ENCODE peak calls at places on chromosomes 13 and 19, in four cellular contexts. One of them, this sample, is unnamed.

GRCh38 chr19:34475975-34476594 is 5.5 kb upstream of the WTIP start:
- DNase-seq in fibroblast of lung: no peak
- DNase-seq in EL: no peak
- DNase-seq in RWPE1: no peak
- DNase-seq in this sample: no peak

GRCh38 chr13:87498681-87499080 is 172.5 kb upstream of the SLITRK5 start:
- DNase-seq in fibroblast of lung: peak; percentile 35
- DNase-seq in EL: no peak
- DNase-seq in RWPE1: peak; percentile 10
- DNase-seq in this sample: no peak

GRCh38 chr19:3981373-3981735 is 3.9 kb downstream of the EEF2 start:
- DNase-seq in fibroblast of lung: no peak
- DNase-seq in EL: no peak
- DNase-seq in RWPE1: no peak
- DNase-seq in this sample: no peak

GRCh38 chr13:85864963-85865530 is 65.8 kb upstream of the SLITRK6 start:
- DNase-seq in fibroblast of lung: peak; percentile 41
- DNase-seq in EL: peak; percentile 15
- DNase-seq in RWPE1: peak; percentile 1
- DNase-seq in this sample: peak; percentile 10

GRCh38 chr13:52137489-52137888 is 8.6 kb upstream of the NEK5 start:
- DNase-seq in fibroblast of lung: no peak
- DNase-seq in EL: no peak
- DNase-seq in RWPE1: no peak
- DNase-seq in this sample: no peak

GRCh38 chr13:72782717-72783116 is 784 bp downstream of the PIBF1 start:
- DNase-seq in fibroblast of lung: peak; percentile 34
- DNase-seq in EL: peak; percentile 18
- DNase-seq in RWPE1: no peak
- DNase-seq in this sample: no peak

GRCh38 chr19:7618366-7618765 is 11.0 kb downstream of the XAB2 start:
- DNase-seq in fibroblast of lung: no peak
- DNase-seq in EL: no peak
- DNase-seq in RWPE1: no peak
- DNase-seq in this sample: no peak

GRCh38 chr19:46975918-46976782 is 43.5 kb upstream of the NPAS1 start:
- DNase-seq in fibroblast of lung: peak; percentile 97
- DNase-seq in EL: peak; percentile 95
- DNase-seq in RWPE1: peak; percentile 65
- DNase-seq in this sample: peak; percentile 3

GRCh38 chr13:82688400-82688999 is 1193.8 kb downstream of the SLITRK1 start:
- DNase-seq in fibroblast of lung: peak; percentile 47
- DNase-seq in EL: peak; percentile 37
- DNase-seq in RWPE1: no peak
- DNase-seq in this sample: no peak

GRCh38 chr19:27935669-27936068 is 1277.3 kb downstream of the UQCRFS1 start:
- DNase-seq in fibroblast of lung: no peak
- DNase-seq in EL: no peak
- DNase-seq in RWPE1: no peak
- DNase-seq in this sample: no peak

GRCh38 chr19:14561249-14561648 is 10.6 kb downstream of the NDUFB7 start:
- DNase-seq in fibroblast of lung: no peak
- DNase-seq in EL: no peak
- DNase-seq in RWPE1: no peak
- DNase-seq in this sample: no peak

GRCh38 chr19:50224986-50225747 is 21.7 kb downstream of the MYH14 start:
- DNase-seq in fibroblast of lung: no peak
- DNase-seq in EL: no peak
- DNase-seq in RWPE1: no peak
- DNase-seq in this sample: no peak

GRCh38 chr13:76993021-76993420 is 1.1 kb downstream of the CLN5 start:
- DNase-seq in fibroblast of lung: no peak
- DNase-seq in EL: peak; percentile 20
- DNase-seq in RWPE1: peak; percentile 16
- DNase-seq in this sample: no peak

GRCh38 chr19:35714601-35715354 is 3.0 kb upstream of the KMT2B start:
- DNase-seq in fibroblast of lung: no peak
- DNase-seq in EL: no peak
- DNase-seq in RWPE1: no peak
- DNase-seq in this sample: no peak

GRCh38 chr19:14054721-14055120 is 7.2 kb downstream of the PALM3 start:
- DNase-seq in fibroblast of lung: no peak
- DNase-seq in EL: no peak
- DNase-seq in RWPE1: no peak
- DNase-seq in this sample: no peak

GRCh38 chr19:4366666-4367335 is 23.4 kb downstream of the MPND start:
- DNase-seq in fibroblast of lung: no peak
- DNase-seq in EL: no peak
- DNase-seq in RWPE1: no peak
- DNase-seq in this sample: no peak

GRCh38 chr13:44470623-44471562 is 97.3 kb downstream of the SERP2 start:
- DNase-seq in fibroblast of lung: peak; percentile 63
- DNase-seq in EL: peak; percentile 34
- DNase-seq in RWPE1: peak; percentile 14
- DNase-seq in this sample: peak; percentile 35

GRCh38 chr13:27194209-27194608 is 22.6 kb upstream of the USP12 start:
- DNase-seq in fibroblast of lung: peak; percentile 11
- DNase-seq in EL: no peak
- DNase-seq in RWPE1: no peak
- DNase-seq in this sample: no peak

GRCh38 chr13:40963927-40964326 is 55.2 kb downstream of the ELF1 start:
- DNase-seq in fibroblast of lung: peak; percentile 43
- DNase-seq in EL: peak; percentile 33
- DNase-seq in RWPE1: peak; percentile 87
- DNase-seq in this sample: peak; percentile 45

GRCh38 chr13:62280590-62280989 is 864.9 kb upstream of the PCDH20 start:
- DNase-seq in fibroblast of lung: no peak
- DNase-seq in EL: no peak
- DNase-seq in RWPE1: no peak
- DNase-seq in this sample: no peak

GRCh38 chr19:13797870-13798269 is 2.6 kb downstream of the ZSWIM4 start:
- DNase-seq in fibroblast of lung: peak; percentile 63
- DNase-seq in EL: peak; percentile 74
- DNase-seq in RWPE1: no peak
- DNase-seq in this sample: no peak

GRCh38 chr19:56314584-56315075 is at the start of gene ZSCAN5A:
- DNase-seq in fibroblast of lung: peak; percentile 96
- DNase-seq in EL: peak; percentile 93
- DNase-seq in RWPE1: peak; percentile 99
- DNase-seq in this sample: peak; percentile 92

GRCh38 chr19:35040826-35041547 is 534 bp upstream of the HPN start:
- DNase-seq in fibroblast of lung: peak; percentile 53
- DNase-seq in EL: no peak
- DNase-seq in RWPE1: no peak
- DNase-seq in this sample: no peak

GRCh38 chr13:33798023-33798422 is 19.9 kb upstream of the RFC3 start:
- DNase-seq in fibroblast of lung: no peak
- DNase-seq in EL: no peak
- DNase-seq in RWPE1: no peak
- DNase-seq in this sample: no peak

GRCh38 chr19:42287017-42287825 is 14.7 kb upstream of the PRR19 start:
- DNase-seq in fibroblast of lung: no peak
- DNase-seq in EL: no peak
- DNase-seq in RWPE1: no peak
- DNase-seq in this sample: no peak

GRCh38 chr13:50887153-50887552 is 22.4 kb upstream of the RNASEH2B start:
- DNase-seq in fibroblast of lung: no peak
- DNase-seq in EL: no peak
- DNase-seq in RWPE1: no peak
- DNase-seq in this sample: no peak

GRCh38 chr19:16587031-16588023 is 15.1 kb upstream of the SLC35E1 start:
- DNase-seq in fibroblast of lung: peak; percentile 9
- DNase-seq in EL: peak; percentile 65
- DNase-seq in RWPE1: no peak
- DNase-seq in this sample: no peak

GRCh38 chr13:60396783-60397692 is at the start of gene TDRD3:
- DNase-seq in fibroblast of lung: peak; percentile 91
- DNase-seq in EL: peak; percentile 83
- DNase-seq in RWPE1: peak; percentile 67
- DNase-seq in this sample: peak; percentile 76

This sample was measured in HCT116.